ENCODE peak calls at places on chromosomes 13 and 19, in nine cellular contexts. One of them, this sample, is unnamed.

GRCh38 chr13:97403893-97404683 is 29.9 kb upstream of the RAP2A start:
- DNase-seq in left ventricle myocardium inferior: no peak
- DNase-seq in BE2C: no peak
- DNase-seq in coronary artery: no peak
- DNase-seq in left cardiac atrium: no peak
- DNase-seq in stimulated activated CD8-positive, alpha-beta memory T cell treated with anti-CD3 and anti-CD28 coated beads, Interleukin-4, amount 100 ng/mL, for 24 hours: no peak
- DNase-seq in T1000: no peak
- DNase-seq in GM19239: no peak
- DNase-seq in GM23338: no peak
- DNase-seq in this sample: no peak

GRCh38 chr19:45446295-45446694 is 21.5 kb upstream of the FOSB start:
- DNase-seq in left cardiac atrium: no peak
- DNase-seq in coronary artery: no peak
- DNase-seq in BE2C: no peak
- DNase-seq in GM19239: no peak
- DNase-seq in stimulated activated CD8-positive, alpha-beta memory T cell treated with anti-CD3 and anti-CD28 coated beads, Interleukin-4, amount 100 ng/mL, for 24 hours: no peak
- DNase-seq in left ventricle myocardium inferior: no peak
- DNase-seq in GM23338: peak
- DNase-seq in T1000: no peak
- DNase-seq in this sample: no peak

GRCh38 chr19:2282062-2282861 is at the start of gene PEAK3:
- DNase-seq in coronary artery: no peak
- DNase-seq in stimulated activated CD8-positive, alpha-beta memory T cell treated with anti-CD3 and anti-CD28 coated beads, Interleukin-4, amount 100 ng/mL, for 24 hours: no peak
- DNase-seq in T1000: no peak
- DNase-seq in left cardiac atrium: peak
- DNase-seq in BE2C: no peak
- DNase-seq in GM23338: peak
- DNase-seq in GM19239: no peak
- DNase-seq in left ventricle myocardium inferior: peak
- DNase-seq in this sample: no peak

GRCh38 chr13:97432232-97432916 is 1.6 kb upstream of the RAP2A start:
- DNase-seq in left ventricle myocardium inferior: no peak
- DNase-seq in GM23338: no peak
- DNase-seq in coronary artery: no peak
- DNase-seq in T1000: no peak
- DNase-seq in GM19239: no peak
- DNase-seq in stimulated activated CD8-positive, alpha-beta memory T cell treated with anti-CD3 and anti-CD28 coated beads, Interleukin-4, amount 100 ng/mL, for 24 hours: no peak
- DNase-seq in left cardiac atrium: no peak
- DNase-seq in BE2C: no peak
- DNase-seq in this sample: no peak

GRCh38 chr19:2394054-2394668 is 33.2 kb downstream of the TIMM13 start:
- DNase-seq in left ventricle myocardium inferior: no peak
- DNase-seq in GM19239: no peak
- DNase-seq in coronary artery: no peak
- DNase-seq in BE2C: no peak
- DNase-seq in stimulated activated CD8-positive, alpha-beta memory T cell treated with anti-CD3 and anti-CD28 coated beads, Interleukin-4, amount 100 ng/mL, for 24 hours: no peak
- DNase-seq in left cardiac atrium: no peak
- DNase-seq in T1000: no peak
- DNase-seq in GM23338: no peak
- DNase-seq in this sample: peak

GRCh38 chr13:74132152-74132767 is 1.9 kb downstream of the KLF12 start:
- DNase-seq in T1000: no peak
- DNase-seq in BE2C: no peak
- DNase-seq in left cardiac atrium: no peak
- DNase-seq in coronary artery: no peak
- DNase-seq in GM19239: no peak
- DNase-seq in stimulated activated CD8-positive, alpha-beta memory T cell treated with anti-CD3 and anti-CD28 coated beads, Interleukin-4, amount 100 ng/mL, for 24 hours: no peak
- DNase-seq in left ventricle myocardium inferior: no peak
- DNase-seq in GM23338: peak
- DNase-seq in this sample: no peak

GRCh38 chr19:30227071-30227621 is 145.0 kb upstream of the ZNF536 start:
- DNase-seq in left ventricle myocardium inferior: no peak
- DNase-seq in GM23338: peak
- DNase-seq in GM19239: no peak
- DNase-seq in coronary artery: no peak
- DNase-seq in left cardiac atrium: no peak
- DNase-seq in T1000: no peak
- DNase-seq in stimulated activated CD8-positive, alpha-beta memory T cell treated with anti-CD3 and anti-CD28 coated beads, Interleukin-4, amount 100 ng/mL, for 24 hours: no peak
- DNase-seq in BE2C: peak
- DNase-seq in this sample: no peak

GRCh38 chr19:10454267-10454666 is 33.9 kb downstream of the PDE4A start:
- DNase-seq in left ventricle myocardium inferior: no peak
- DNase-seq in stimulated activated CD8-positive, alpha-beta memory T cell treated with anti-CD3 and anti-CD28 coated beads, Interleukin-4, amount 100 ng/mL, for 24 hours: no peak
- DNase-seq in T1000: no peak
- DNase-seq in coronary artery: no peak
- DNase-seq in GM19239: no peak
- DNase-seq in GM23338: peak
- DNase-seq in left cardiac atrium: no peak
- DNase-seq in BE2C: peak
- DNase-seq in this sample: no peak

GRCh38 chr19:4732680-4733114 is 9.1 kb upstream of the DPP9 start:
- DNase-seq in left cardiac atrium: no peak
- DNase-seq in T1000: no peak
- DNase-seq in GM23338: peak
- DNase-seq in stimulated activated CD8-positive, alpha-beta memory T cell treated with anti-CD3 and anti-CD28 coated beads, Interleukin-4, amount 100 ng/mL, for 24 hours: no peak
- DNase-seq in BE2C: peak
- DNase-seq in coronary artery: no peak
- DNase-seq in GM19239: peak
- DNase-seq in left ventricle myocardium inferior: peak
- DNase-seq in this sample: peak

GRCh38 chr19:50508850-50509190 is 2.2 kb downstream of the JOSD2 start:
- DNase-seq in coronary artery: no peak
- DNase-seq in left cardiac atrium: no peak
- DNase-seq in GM19239: no peak
- DNase-seq in T1000: no peak
- DNase-seq in stimulated activated CD8-positive, alpha-beta memory T cell treated with anti-CD3 and anti-CD28 coated beads, Interleukin-4, amount 100 ng/mL, for 24 hours: no peak
- DNase-seq in left ventricle myocardium inferior: no peak
- DNase-seq in BE2C: no peak
- DNase-seq in GM23338: no peak
- DNase-seq in this sample: no peak

GRCh38 chr13:71864981-71865857 is 1.8 kb downstream of the DACH1 start:
- DNase-seq in left cardiac atrium: peak
- DNase-seq in GM19239: peak
- DNase-seq in left ventricle myocardium inferior: peak
- DNase-seq in BE2C: peak
- DNase-seq in T1000: no peak
- DNase-seq in GM23338: peak
- DNase-seq in coronary artery: no peak
- DNase-seq in stimulated activated CD8-positive, alpha-beta memory T cell treated with anti-CD3 and anti-CD28 coated beads, Interleukin-4, amount 100 ng/mL, for 24 hours: no peak
- DNase-seq in this sample: no peak

GRCh38 chr19:55552620-55553019 is 7.3 kb upstream of the SBK3 start:
- DNase-seq in GM23338: no peak
- DNase-seq in coronary artery: no peak
- DNase-seq in left cardiac atrium: no peak
- DNase-seq in T1000: no peak
- DNase-seq in BE2C: no peak
- DNase-seq in left ventricle myocardium inferior: no peak
- DNase-seq in stimulated activated CD8-positive, alpha-beta memory T cell treated with anti-CD3 and anti-CD28 coated beads, Interleukin-4, amount 100 ng/mL, for 24 hours: no peak
- DNase-seq in GM19239: no peak
- DNase-seq in this sample: no peak

GRCh38 chr13:44768233-44768632 is 192.1 kb upstream of the TSC22D1 start:
- DNase-seq in BE2C: no peak
- DNase-seq in stimulated activated CD8-positive, alpha-beta memory T cell treated with anti-CD3 and anti-CD28 coated beads, Interleukin-4, amount 100 ng/mL, for 24 hours: peak
- DNase-seq in GM23338: no peak
- DNase-seq in T1000: no peak
- DNase-seq in coronary artery: no peak
- DNase-seq in left cardiac atrium: no peak
- DNase-seq in left ventricle myocardium inferior: no peak
- DNase-seq in GM19239: no peak
- DNase-seq in this sample: no peak

GRCh38 chr13:50189450-50189849 is 174.2 kb downstream of the KCNRG start:
- DNase-seq in GM19239: no peak
- DNase-seq in coronary artery: no peak
- DNase-seq in left ventricle myocardium inferior: no peak
- DNase-seq in T1000: no peak
- DNase-seq in stimulated activated CD8-positive, alpha-beta memory T cell treated with anti-CD3 and anti-CD28 coated beads, Interleukin-4, amount 100 ng/mL, for 24 hours: no peak
- DNase-seq in left cardiac atrium: no peak
- DNase-seq in GM23338: peak
- DNase-seq in BE2C: no peak
- DNase-seq in this sample: no peak

GRCh38 chr19:6402834-6403608 is 10.1 kb upstream of the GTF2F1 start:
- DNase-seq in GM23338: peak
- DNase-seq in coronary artery: no peak
- DNase-seq in BE2C: no peak
- DNase-seq in GM19239: no peak
- DNase-seq in left cardiac atrium: no peak
- DNase-seq in left ventricle myocardium inferior: no peak
- DNase-seq in T1000: no peak
- DNase-seq in stimulated activated CD8-positive, alpha-beta memory T cell treated with anti-CD3 and anti-CD28 coated beads, Interleukin-4, amount 100 ng/mL, for 24 hours: no peak
- DNase-seq in this sample: no peak

GRCh38 chr19:28445826-28446225 is 767.1 kb downstream of the UQCRFS1 start:
- DNase-seq in GM23338: peak
- DNase-seq in coronary artery: peak
- DNase-seq in GM19239: no peak
- DNase-seq in left ventricle myocardium inferior: no peak
- DNase-seq in left cardiac atrium: no peak
- DNase-seq in BE2C: no peak
- DNase-seq in T1000: no peak
- DNase-seq in stimulated activated CD8-positive, alpha-beta memory T cell treated with anti-CD3 and anti-CD28 coated beads, Interleukin-4, amount 100 ng/mL, for 24 hours: no peak
- DNase-seq in this sample: no peak

GRCh38 chr13:113406321-113407102 is 42.6 kb upstream of the GRTP1 start:
- DNase-seq in left ventricle myocardium inferior: no peak
- DNase-seq in GM19239: no peak
- DNase-seq in stimulated activated CD8-positive, alpha-beta memory T cell treated with anti-CD3 and anti-CD28 coated beads, Interleukin-4, amount 100 ng/mL, for 24 hours: no peak
- DNase-seq in GM23338: no peak
- DNase-seq in BE2C: no peak
- DNase-seq in left cardiac atrium: no peak
- DNase-seq in coronary artery: no peak
- DNase-seq in T1000: no peak
- DNase-seq in this sample: no peak

GRCh38 chr13:114070098-114070799 is 62.2 kb downstream of the RASA3 start:
- DNase-seq in coronary artery: no peak
- DNase-seq in stimulated activated CD8-positive, alpha-beta memory T cell treated with anti-CD3 and anti-CD28 coated beads, Interleukin-4, amount 100 ng/mL, for 24 hours: no peak
- DNase-seq in left ventricle myocardium inferior: no peak
- DNase-seq in T1000: no peak
- DNase-seq in left cardiac atrium: no peak
- DNase-seq in BE2C: no peak
- DNase-seq in GM23338: no peak
- DNase-seq in GM19239: no peak
- DNase-seq in this sample: no peak

GRCh38 chr19:47274891-47275865 is 493 bp downstream of the INAFM1 start:
- DNase-seq in T1000: no peak
- DNase-seq in coronary artery: peak
- DNase-seq in GM23338: peak
- DNase-seq in stimulated activated CD8-positive, alpha-beta memory T cell treated with anti-CD3 and anti-CD28 coated beads, Interleukin-4, amount 100 ng/mL, for 24 hours: no peak
- DNase-seq in left cardiac atrium: peak
- DNase-seq in BE2C: peak
- DNase-seq in left ventricle myocardium inferior: peak
- DNase-seq in GM19239: no peak
- DNase-seq in this sample: peak

GRCh38 chr13:48818495-48818961 is 157.2 kb upstream of the FNDC3A start:
- DNase-seq in left ventricle myocardium inferior: no peak
- DNase-seq in coronary artery: no peak
- DNase-seq in stimulated activated CD8-positive, alpha-beta memory T cell treated with anti-CD3 and anti-CD28 coated beads, Interleukin-4, amount 100 ng/mL, for 24 hours: no peak
- DNase-seq in GM19239: no peak
- DNase-seq in BE2C: no peak
- DNase-seq in left cardiac atrium: no peak
- DNase-seq in T1000: no peak
- DNase-seq in GM23338: peak
- DNase-seq in this sample: no peak

GRCh38 chr13:31697290-31697689 is 42.0 kb upstream of the RXFP2 start:
- DNase-seq in coronary artery: no peak
- DNase-seq in GM23338: no peak
- DNase-seq in stimulated activated CD8-positive, alpha-beta memory T cell treated with anti-CD3 and anti-CD28 coated beads, Interleukin-4, amount 100 ng/mL, for 24 hours: no peak
- DNase-seq in BE2C: no peak
- DNase-seq in GM19239: no peak
- DNase-seq in left cardiac atrium: no peak
- DNase-seq in left ventricle myocardium inferior: no peak
- DNase-seq in T1000: no peak
- DNase-seq in this sample: no peak

GRCh38 chr19:41439441-41440222 is at the start of gene DMAC2:
- DNase-seq in coronary artery: peak
- DNase-seq in left ventricle myocardium inferior: peak
- DNase-seq in GM23338: peak
- DNase-seq in stimulated activated CD8-positive, alpha-beta memory T cell treated with anti-CD3 and anti-CD28 coated beads, Interleukin-4, amount 100 ng/mL, for 24 hours: peak
- DNase-seq in BE2C: peak
- DNase-seq in left cardiac atrium: peak
- DNase-seq in GM19239: peak
- DNase-seq in T1000: peak
- DNase-seq in this sample: peak

GRCh38 chr13:77620138-77620537 is 77.3 kb upstream of the SLAIN1 start:
- DNase-seq in BE2C: no peak
- DNase-seq in GM23338: no peak
- DNase-seq in coronary artery: no peak
- DNase-seq in left ventricle myocardium inferior: no peak
- DNase-seq in T1000: no peak
- DNase-seq in stimulated activated CD8-positive, alpha-beta memory T cell treated with anti-CD3 and anti-CD28 coated beads, Interleukin-4, amount 100 ng/mL, for 24 hours: no peak
- DNase-seq in GM19239: no peak
- DNase-seq in left cardiac atrium: no peak
- DNase-seq in this sample: no peak

GRCh38 chr13:41658057-41658642 is 200.8 kb downstream of the RGCC start:
- DNase-seq in left cardiac atrium: no peak
- DNase-seq in GM23338: peak
- DNase-seq in coronary artery: no peak
- DNase-seq in stimulated activated CD8-positive, alpha-beta memory T cell treated with anti-CD3 and anti-CD28 coated beads, Interleukin-4, amount 100 ng/mL, for 24 hours: no peak
- DNase-seq in BE2C: no peak
- DNase-seq in left ventricle myocardium inferior: no peak
- DNase-seq in GM19239: no peak
- DNase-seq in T1000: no peak
- DNase-seq in this sample: no peak

GRCh38 chr19:32219392-32219791 is 126.0 kb upstream of the ZNF507 start:
- DNase-seq in stimulated activated CD8-positive, alpha-beta memory T cell treated with anti-CD3 and anti-CD28 coated beads, Interleukin-4, amount 100 ng/mL, for 24 hours: no peak
- DNase-seq in left cardiac atrium: no peak
- DNase-seq in coronary artery: no peak
- DNase-seq in GM19239: no peak
- DNase-seq in T1000: no peak
- DNase-seq in left ventricle myocardium inferior: no peak
- DNase-seq in BE2C: no peak
- DNase-seq in GM23338: no peak
- DNase-seq in this sample: no peak

GRCh38 chr13:77429320-77430142 is 102.6 kb upstream of the MYCBP2 start:
- DNase-seq in stimulated activated CD8-positive, alpha-beta memory T cell treated with anti-CD3 and anti-CD28 coated beads, Interleukin-4, amount 100 ng/mL, for 24 hours: peak
- DNase-seq in T1000: peak
- DNase-seq in coronary artery: no peak
- DNase-seq in GM19239: no peak
- DNase-seq in GM23338: no peak
- DNase-seq in BE2C: no peak
- DNase-seq in left ventricle myocardium inferior: no peak
- DNase-seq in left cardiac atrium: no peak
- DNase-seq in this sample: no peak

GRCh38 chr19:22532388-22533310 is 101.5 kb upstream of the ZNF492 start:
- DNase-seq in left ventricle myocardium inferior: peak
- DNase-seq in GM19239: no peak
- DNase-seq in T1000: no peak
- DNase-seq in GM23338: no peak
- DNase-seq in left cardiac atrium: peak
- DNase-seq in BE2C: no peak
- DNase-seq in coronary artery: peak
- DNase-seq in stimulated activated CD8-positive, alpha-beta memory T cell treated with anti-CD3 and anti-CD28 coated beads, Interleukin-4, amount 100 ng/mL, for 24 hours: no peak
- DNase-seq in this sample: no peak

GRCh38 chr13:59880468-59880867 is 283.3 kb downstream of the DIAPH3 start:
- DNase-seq in left cardiac atrium: no peak
- DNase-seq in T1000: no peak
- DNase-seq in BE2C: no peak
- DNase-seq in stimulated activated CD8-positive, alpha-beta memory T cell treated with anti-CD3 and anti-CD28 coated beads, Interleukin-4, amount 100 ng/mL, for 24 hours: no peak
- DNase-seq in left ventricle myocardium inferior: no peak
- DNase-seq in coronary artery: no peak
- DNase-seq in GM23338: no peak
- DNase-seq in GM19239: no peak
- DNase-seq in this sample: no peak

GRCh38 chr19:15422311-15423075 is 3.7 kb upstream of the AKAP8L start:
- DNase-seq in left ventricle myocardium inferior: no peak
- DNase-seq in stimulated activated CD8-positive, alpha-beta memory T cell treated with anti-CD3 and anti-CD28 coated beads, Interleukin-4, amount 100 ng/mL, for 24 hours: no peak
- DNase-seq in GM23338: no peak
- DNase-seq in GM19239: no peak
- DNase-seq in left cardiac atrium: no peak
- DNase-seq in T1000: no peak
- DNase-seq in coronary artery: no peak
- DNase-seq in BE2C: no peak
- DNase-seq in this sample: no peak

GRCh38 chr13:50365683-50366391 is 350.6 kb downstream of the KCNRG start:
- DNase-seq in BE2C: no peak
- DNase-seq in stimulated activated CD8-positive, alpha-beta memory T cell treated with anti-CD3 and anti-CD28 coated beads, Interleukin-4, amount 100 ng/mL, for 24 hours: peak
- DNase-seq in left ventricle myocardium inferior: no peak
- DNase-seq in GM19239: no peak
- DNase-seq in left cardiac atrium: no peak
- DNase-seq in T1000: no peak
- DNase-seq in coronary artery: no peak
- DNase-seq in GM23338: no peak
- DNase-seq in this sample: no peak

GRCh38 chr19:45999653-46000121 is 4.4 kb downstream of the CCDC61 start:
- DNase-seq in BE2C: peak
- DNase-seq in left ventricle myocardium inferior: no peak
- DNase-seq in coronary artery: no peak
- DNase-seq in T1000: no peak
- DNase-seq in stimulated activated CD8-positive, alpha-beta memory T cell treated with anti-CD3 and anti-CD28 coated beads, Interleukin-4, amount 100 ng/mL, for 24 hours: no peak
- DNase-seq in GM23338: peak
- DNase-seq in left cardiac atrium: peak
- DNase-seq in GM19239: no peak
- DNase-seq in this sample: no peak

This sample was measured in GM12892.